ENCODE peak calls at places on chromosomes 6 and 20, in four cellular contexts. H is neural progenitor cell, M is HT-29, K is spleen. S is an unnamed sample.

GRCh38 chr20:57738484-57738883 is 28.7 kb upstream of the PMEPA1 start:
- DNase-seq in M (no peak), H (no peak), K (no peak), S (no peak)

GRCh38 chr6:134502614-134503541 is 185.0 kb upstream of the SGK1 start:
- DNase-seq in K (no peak), M (peak), H (no peak), S (no peak)

GRCh38 chr6:159819098-159819497 is 19.0 kb downstream of the PNLDC1 start:
- DNase-seq in H (no peak), K (no peak), M (no peak), S (no peak)

GRCh38 chr20:39429716-39430115 is 467.6 kb downstream of the DHX35 start:
- DNase-seq in M (peak), K (no peak), H (peak), S (peak)

GRCh38 chr6:12957321-12958051 is 240.9 kb downstream of the PHACTR1 start:
- DNase-seq in H (peak), K (peak), M (no peak), S (no peak)

GRCh38 chr6:97392735-97393134 is 109.7 kb upstream of the MMS22L start:
- DNase-seq in K (no peak), M (no peak), H (no peak), S (no peak)

GRCh38 chr6:92364948-92365386 is 1054.4 kb downstream of the EPHA7 start:
- DNase-seq in K (no peak), H (no peak), M (no peak), S (peak)

GRCh38 chr6:16698163-16698533 is 63.1 kb downstream of the ATXN1 start:
- DNase-seq in M (no peak), K (no peak), H (peak), S (no peak)

GRCh38 chr6:30041821-30042220 is 19.2 kb upstream of the POLR1H start:
- DNase-seq in M (no peak), H (no peak), K (no peak), S (no peak)

GRCh38 chr6:11586574-11586973 is 49.0 kb downstream of the TMEM170B start:
- DNase-seq in K (no peak), M (no peak), H (peak), S (no peak)

GRCh38 chr20:56215115-56215514 is 33.4 kb upstream of the MC3R start:
- DNase-seq in M (no peak), H (no peak), K (no peak), S (no peak)

GRCh38 chr6:88982720-88983119 is 19.3 kb upstream of the RNGTT start:
- DNase-seq in M (peak), K (no peak), H (peak), S (peak)

GRCh38 chr6:137000825-137001224 is 43.9 kb downstream of the IL20RA start:
- DNase-seq in H (no peak), K (no peak), M (no peak), S (no peak)

GRCh38 chr6:134065706-134066105 is 13.3 kb upstream of the SLC2A12 start:
- DNase-seq in H (peak), M (peak), K (no peak), S (peak)

GRCh38 chr6:7142228-7142801 is 34.6 kb downstream of the RREB1 start:
- DNase-seq in M (no peak), K (peak), H (no peak), S (no peak)

GRCh38 chr20:14203657-14204056 is 133.8 kb downstream of the FLRT3 start:
- DNase-seq in K (no peak), M (no peak), H (no peak), S (no peak)

GRCh38 chr20:50286609-50287008 is 96.0 kb downstream of the CEBPB start:
- DNase-seq in M (no peak), K (no peak), H (no peak), S (no peak)

GRCh38 chr6:25961619-25962367 is 809 bp upstream of the TRIM38 start:
- DNase-seq in M (no peak), H (no peak), K (no peak), S (peak)

GRCh38 chr20:57856658-57857057 is 146.8 kb upstream of the PMEPA1 start:
- DNase-seq in H (no peak), M (no peak), K (no peak), S (no peak)

S was measured in HepG2.